ENCODE peak calls at places on chromosomes 3 and 15, in ten cellular contexts. One of them, this sample, is unnamed.
A peak's percentile ranks its signal among the peaks of the same experiment; 100 is the strongest.

GRCh38 chr15:78303729-78304486 is 4.5 kb upstream of the SKIC8 start:
- DNase-seq in prostate gland: no peak
- DNase-seq in iris pigment epithelial cell: no peak
- DNase-seq in NCI-H1105: no peak
- DNase-seq in AG09319: no peak
- DNase-seq in astrocyte of the spinal cord: no peak
- DNase-seq in hippocampal formation: no peak
- DNase-seq in naive thymus-derived CD4-positive, alpha-beta T cell: no peak
- DNase-seq in activated T-cell treated with anti-CD3 and anti-CD28 coated beads, Interleukin-2, amount 50 U/mL, for 72 hours: no peak
- DNase-seq in posterior vena cava: no peak
- DNase-seq in this sample: no peak

GRCh38 chr15:78455749-78456148 is 17.7 kb downstream of the IREB2 start:
- DNase-seq in activated T-cell treated with anti-CD3 and anti-CD28 coated beads, Interleukin-2, amount 50 U/mL, for 72 hours: no peak
- DNase-seq in NCI-H1105: no peak
- DNase-seq in prostate gland: peak; percentile 44
- DNase-seq in hippocampal formation: no peak
- DNase-seq in iris pigment epithelial cell: no peak
- DNase-seq in naive thymus-derived CD4-positive, alpha-beta T cell: no peak
- DNase-seq in posterior vena cava: no peak
- DNase-seq in AG09319: no peak
- DNase-seq in astrocyte of the spinal cord: no peak
- DNase-seq in this sample: no peak

GRCh38 chr15:91849749-91850161 is 3.8 kb upstream of the SLCO3A1 start:
- DNase-seq in astrocyte of the spinal cord: peak; percentile 57
- DNase-seq in hippocampal formation: no peak
- DNase-seq in iris pigment epithelial cell: peak; percentile 33
- DNase-seq in AG09319: peak; percentile 12
- DNase-seq in activated T-cell treated with anti-CD3 and anti-CD28 coated beads, Interleukin-2, amount 50 U/mL, for 72 hours: no peak
- DNase-seq in posterior vena cava: no peak
- DNase-seq in prostate gland: no peak
- DNase-seq in naive thymus-derived CD4-positive, alpha-beta T cell: peak; percentile 51
- DNase-seq in NCI-H1105: no peak
- DNase-seq in this sample: peak; percentile 61

GRCh38 chr15:77637851-77638402 is 5.2 kb upstream of the LINGO1 start:
- DNase-seq in NCI-H1105: no peak
- DNase-seq in prostate gland: no peak
- DNase-seq in activated T-cell treated with anti-CD3 and anti-CD28 coated beads, Interleukin-2, amount 50 U/mL, for 72 hours: no peak
- DNase-seq in hippocampal formation: no peak
- DNase-seq in AG09319: no peak
- DNase-seq in iris pigment epithelial cell: no peak
- DNase-seq in naive thymus-derived CD4-positive, alpha-beta T cell: no peak
- DNase-seq in posterior vena cava: no peak
- DNase-seq in astrocyte of the spinal cord: no peak
- DNase-seq in this sample: no peak

GRCh38 chr3:127037971-127038446 is 55.1 kb downstream of the PLXNA1 start:
- DNase-seq in activated T-cell treated with anti-CD3 and anti-CD28 coated beads, Interleukin-2, amount 50 U/mL, for 72 hours: no peak
- DNase-seq in posterior vena cava: peak; percentile 77
- DNase-seq in hippocampal formation: no peak
- DNase-seq in iris pigment epithelial cell: no peak
- DNase-seq in NCI-H1105: no peak
- DNase-seq in astrocyte of the spinal cord: no peak
- DNase-seq in AG09319: no peak
- DNase-seq in naive thymus-derived CD4-positive, alpha-beta T cell: no peak
- DNase-seq in prostate gland: no peak
- DNase-seq in this sample: no peak

GRCh38 chr3:126307083-126307482 is 50.1 kb downstream of the KLF15 start:
- DNase-seq in naive thymus-derived CD4-positive, alpha-beta T cell: no peak
- DNase-seq in NCI-H1105: no peak
- DNase-seq in activated T-cell treated with anti-CD3 and anti-CD28 coated beads, Interleukin-2, amount 50 U/mL, for 72 hours: no peak
- DNase-seq in posterior vena cava: peak; percentile 71
- DNase-seq in hippocampal formation: no peak
- DNase-seq in iris pigment epithelial cell: no peak
- DNase-seq in astrocyte of the spinal cord: no peak
- DNase-seq in prostate gland: no peak
- DNase-seq in AG09319: no peak
- DNase-seq in this sample: no peak

GRCh38 chr3:169146112-169146665 is 517.3 kb downstream of the MECOM start:
- DNase-seq in activated T-cell treated with anti-CD3 and anti-CD28 coated beads, Interleukin-2, amount 50 U/mL, for 72 hours: peak; percentile 14
- DNase-seq in prostate gland: peak; percentile 68
- DNase-seq in iris pigment epithelial cell: peak; percentile 59
- DNase-seq in posterior vena cava: peak; percentile 81
- DNase-seq in NCI-H1105: peak; percentile 57
- DNase-seq in astrocyte of the spinal cord: peak; percentile 76
- DNase-seq in hippocampal formation: no peak
- DNase-seq in naive thymus-derived CD4-positive, alpha-beta T cell: no peak
- DNase-seq in AG09319: peak; percentile 27
- DNase-seq in this sample: no peak

GRCh38 chr3:193780810-193781472 is 187.9 kb downstream of the OPA1 start:
- DNase-seq in astrocyte of the spinal cord: peak; percentile 71
- DNase-seq in prostate gland: peak; percentile 59
- DNase-seq in AG09319: peak; percentile 35
- DNase-seq in NCI-H1105: peak; percentile 61
- DNase-seq in hippocampal formation: peak; percentile 41
- DNase-seq in posterior vena cava: peak; percentile 89
- DNase-seq in activated T-cell treated with anti-CD3 and anti-CD28 coated beads, Interleukin-2, amount 50 U/mL, for 72 hours: peak; percentile 12
- DNase-seq in iris pigment epithelial cell: peak; percentile 63
- DNase-seq in naive thymus-derived CD4-positive, alpha-beta T cell: no peak
- DNase-seq in this sample: peak; percentile 76

GRCh38 chr3:88032245-88032644 is 26.6 kb downstream of the CGGBP1 start:
- DNase-seq in NCI-H1105: no peak
- DNase-seq in hippocampal formation: no peak
- DNase-seq in astrocyte of the spinal cord: peak; percentile 14
- DNase-seq in iris pigment epithelial cell: no peak
- DNase-seq in AG09319: no peak
- DNase-seq in activated T-cell treated with anti-CD3 and anti-CD28 coated beads, Interleukin-2, amount 50 U/mL, for 72 hours: no peak
- DNase-seq in prostate gland: no peak
- DNase-seq in posterior vena cava: no peak
- DNase-seq in naive thymus-derived CD4-positive, alpha-beta T cell: no peak
- DNase-seq in this sample: no peak

GRCh38 chr15:64864080-64864479 is 22.4 kb downstream of the PLEKHO2 start:
- DNase-seq in prostate gland: no peak
- DNase-seq in iris pigment epithelial cell: no peak
- DNase-seq in AG09319: no peak
- DNase-seq in naive thymus-derived CD4-positive, alpha-beta T cell: no peak
- DNase-seq in posterior vena cava: no peak
- DNase-seq in astrocyte of the spinal cord: no peak
- DNase-seq in hippocampal formation: no peak
- DNase-seq in activated T-cell treated with anti-CD3 and anti-CD28 coated beads, Interleukin-2, amount 50 U/mL, for 72 hours: no peak
- DNase-seq in NCI-H1105: no peak
- DNase-seq in this sample: no peak

GRCh38 chr3:154657265-154657664 is 227.3 kb upstream of the GPR149 start:
- DNase-seq in posterior vena cava: no peak
- DNase-seq in naive thymus-derived CD4-positive, alpha-beta T cell: no peak
- DNase-seq in hippocampal formation: no peak
- DNase-seq in iris pigment epithelial cell: no peak
- DNase-seq in NCI-H1105: no peak
- DNase-seq in astrocyte of the spinal cord: no peak
- DNase-seq in activated T-cell treated with anti-CD3 and anti-CD28 coated beads, Interleukin-2, amount 50 U/mL, for 72 hours: no peak
- DNase-seq in prostate gland: no peak
- DNase-seq in AG09319: no peak
- DNase-seq in this sample: no peak

GRCh38 chr3:153658151-153658550 is 463.0 kb upstream of the ARHGEF26 start:
- DNase-seq in activated T-cell treated with anti-CD3 and anti-CD28 coated beads, Interleukin-2, amount 50 U/mL, for 72 hours: no peak
- DNase-seq in iris pigment epithelial cell: peak; percentile 9
- DNase-seq in hippocampal formation: no peak
- DNase-seq in posterior vena cava: no peak
- DNase-seq in AG09319: peak; percentile 8
- DNase-seq in astrocyte of the spinal cord: no peak
- DNase-seq in NCI-H1105: no peak
- DNase-seq in naive thymus-derived CD4-positive, alpha-beta T cell: no peak
- DNase-seq in prostate gland: no peak
- DNase-seq in this sample: peak; percentile 61

GRCh38 chr3:13378155-13378554 is 42.0 kb downstream of the NUP210 start:
- DNase-seq in astrocyte of the spinal cord: peak; percentile 15
- DNase-seq in activated T-cell treated with anti-CD3 and anti-CD28 coated beads, Interleukin-2, amount 50 U/mL, for 72 hours: no peak
- DNase-seq in hippocampal formation: no peak
- DNase-seq in naive thymus-derived CD4-positive, alpha-beta T cell: no peak
- DNase-seq in posterior vena cava: no peak
- DNase-seq in iris pigment epithelial cell: peak; percentile 4
- DNase-seq in NCI-H1105: no peak
- DNase-seq in prostate gland: no peak
- DNase-seq in AG09319: no peak
- DNase-seq in this sample: peak; percentile 13

GRCh38 chr3:168956087-168956486 is 707.4 kb downstream of the MECOM start:
- DNase-seq in prostate gland: no peak
- DNase-seq in iris pigment epithelial cell: no peak
- DNase-seq in AG09319: no peak
- DNase-seq in astrocyte of the spinal cord: no peak
- DNase-seq in posterior vena cava: no peak
- DNase-seq in naive thymus-derived CD4-positive, alpha-beta T cell: no peak
- DNase-seq in hippocampal formation: no peak
- DNase-seq in activated T-cell treated with anti-CD3 and anti-CD28 coated beads, Interleukin-2, amount 50 U/mL, for 72 hours: no peak
- DNase-seq in NCI-H1105: no peak
- DNase-seq in this sample: no peak

GRCh38 chr15:64343841-64344240 is 12.1 kb downstream of the CSNK1G1 start:
- DNase-seq in hippocampal formation: no peak
- DNase-seq in astrocyte of the spinal cord: peak; percentile 22
- DNase-seq in NCI-H1105: no peak
- DNase-seq in AG09319: no peak
- DNase-seq in naive thymus-derived CD4-positive, alpha-beta T cell: no peak
- DNase-seq in prostate gland: no peak
- DNase-seq in iris pigment epithelial cell: peak; percentile 48
- DNase-seq in activated T-cell treated with anti-CD3 and anti-CD28 coated beads, Interleukin-2, amount 50 U/mL, for 72 hours: no peak
- DNase-seq in posterior vena cava: no peak
- DNase-seq in this sample: no peak

GRCh38 chr3:51943451-51944391 is 1.6 kb downstream of the PARP3 start:
- DNase-seq in hippocampal formation: no peak
- DNase-seq in activated T-cell treated with anti-CD3 and anti-CD28 coated beads, Interleukin-2, amount 50 U/mL, for 72 hours: no peak
- DNase-seq in NCI-H1105: no peak
- DNase-seq in astrocyte of the spinal cord: no peak
- DNase-seq in iris pigment epithelial cell: no peak
- DNase-seq in prostate gland: no peak
- DNase-seq in AG09319: no peak
- DNase-seq in naive thymus-derived CD4-positive, alpha-beta T cell: no peak
- DNase-seq in posterior vena cava: peak; percentile 79
- DNase-seq in this sample: no peak

GRCh38 chr3:70753572-70753971 is 441.1 kb upstream of the MDFIC2 start:
- DNase-seq in NCI-H1105: no peak
- DNase-seq in activated T-cell treated with anti-CD3 and anti-CD28 coated beads, Interleukin-2, amount 50 U/mL, for 72 hours: no peak
- DNase-seq in posterior vena cava: no peak
- DNase-seq in hippocampal formation: no peak
- DNase-seq in AG09319: no peak
- DNase-seq in naive thymus-derived CD4-positive, alpha-beta T cell: no peak
- DNase-seq in iris pigment epithelial cell: no peak
- DNase-seq in prostate gland: peak; percentile 18
- DNase-seq in astrocyte of the spinal cord: no peak
- DNase-seq in this sample: no peak

GRCh38 chr3:174397848-174398247 is 461.3 kb upstream of the NAALADL2 start:
- DNase-seq in activated T-cell treated with anti-CD3 and anti-CD28 coated beads, Interleukin-2, amount 50 U/mL, for 72 hours: no peak
- DNase-seq in prostate gland: no peak
- DNase-seq in AG09319: no peak
- DNase-seq in astrocyte of the spinal cord: peak; percentile 45
- DNase-seq in naive thymus-derived CD4-positive, alpha-beta T cell: no peak
- DNase-seq in NCI-H1105: no peak
- DNase-seq in hippocampal formation: no peak
- DNase-seq in posterior vena cava: no peak
- DNase-seq in iris pigment epithelial cell: peak; percentile 45
- DNase-seq in this sample: peak; percentile 35

GRCh38 chr3:180102134-180102533 is 65.4 kb upstream of the PEX5L start:
- DNase-seq in prostate gland: no peak
- DNase-seq in AG09319: no peak
- DNase-seq in naive thymus-derived CD4-positive, alpha-beta T cell: no peak
- DNase-seq in astrocyte of the spinal cord: no peak
- DNase-seq in activated T-cell treated with anti-CD3 and anti-CD28 coated beads, Interleukin-2, amount 50 U/mL, for 72 hours: no peak
- DNase-seq in hippocampal formation: no peak
- DNase-seq in posterior vena cava: no peak
- DNase-seq in NCI-H1105: no peak
- DNase-seq in iris pigment epithelial cell: no peak
- DNase-seq in this sample: no peak

GRCh38 chr3:23808525-23808924 is 2.8 kb downstream of the UBE2E1 start:
- DNase-seq in iris pigment epithelial cell: no peak
- DNase-seq in NCI-H1105: no peak
- DNase-seq in hippocampal formation: no peak
- DNase-seq in prostate gland: no peak
- DNase-seq in naive thymus-derived CD4-positive, alpha-beta T cell: no peak
- DNase-seq in posterior vena cava: no peak
- DNase-seq in astrocyte of the spinal cord: no peak
- DNase-seq in AG09319: no peak
- DNase-seq in activated T-cell treated with anti-CD3 and anti-CD28 coated beads, Interleukin-2, amount 50 U/mL, for 72 hours: no peak
- DNase-seq in this sample: no peak

GRCh38 chr3:126208618-126209256 is 28.4 kb upstream of the ALDH1L1 start:
- DNase-seq in AG09319: peak; percentile 50
- DNase-seq in activated T-cell treated with anti-CD3 and anti-CD28 coated beads, Interleukin-2, amount 50 U/mL, for 72 hours: no peak
- DNase-seq in astrocyte of the spinal cord: peak; percentile 85
- DNase-seq in posterior vena cava: peak; percentile 93
- DNase-seq in iris pigment epithelial cell: peak; percentile 95
- DNase-seq in NCI-H1105: peak; percentile 80
- DNase-seq in naive thymus-derived CD4-positive, alpha-beta T cell: no peak
- DNase-seq in prostate gland: peak; percentile 83
- DNase-seq in hippocampal formation: no peak
- DNase-seq in this sample: peak; percentile 90

GRCh38 chr15:81024265-81024875 is 23.6 kb downstream of the TLNRD1 start:
- DNase-seq in posterior vena cava: no peak
- DNase-seq in iris pigment epithelial cell: no peak
- DNase-seq in AG09319: no peak
- DNase-seq in NCI-H1105: no peak
- DNase-seq in prostate gland: no peak
- DNase-seq in naive thymus-derived CD4-positive, alpha-beta T cell: no peak
- DNase-seq in astrocyte of the spinal cord: no peak
- DNase-seq in activated T-cell treated with anti-CD3 and anti-CD28 coated beads, Interleukin-2, amount 50 U/mL, for 72 hours: no peak
- DNase-seq in hippocampal formation: no peak
- DNase-seq in this sample: no peak

GRCh38 chr3:159765025-159765859 is 223.4 kb upstream of the IL12A start:
- DNase-seq in prostate gland: peak; percentile 73
- DNase-seq in iris pigment epithelial cell: peak; percentile 98
- DNase-seq in AG09319: peak; percentile 94
- DNase-seq in hippocampal formation: peak; percentile 66
- DNase-seq in naive thymus-derived CD4-positive, alpha-beta T cell: no peak
- DNase-seq in astrocyte of the spinal cord: peak; percentile 99
- DNase-seq in activated T-cell treated with anti-CD3 and anti-CD28 coated beads, Interleukin-2, amount 50 U/mL, for 72 hours: peak; percentile 2
- DNase-seq in NCI-H1105: peak; percentile 62
- DNase-seq in posterior vena cava: peak; percentile 96
- DNase-seq in this sample: peak; percentile 97

GRCh38 chr3:187983484-187984124 is 170.4 kb upstream of the LPP start:
- DNase-seq in posterior vena cava: no peak
- DNase-seq in prostate gland: no peak
- DNase-seq in activated T-cell treated with anti-CD3 and anti-CD28 coated beads, Interleukin-2, amount 50 U/mL, for 72 hours: no peak
- DNase-seq in NCI-H1105: no peak
- DNase-seq in naive thymus-derived CD4-positive, alpha-beta T cell: no peak
- DNase-seq in AG09319: no peak
- DNase-seq in astrocyte of the spinal cord: no peak
- DNase-seq in hippocampal formation: no peak
- DNase-seq in iris pigment epithelial cell: no peak
- DNase-seq in this sample: no peak

GRCh38 chr3:10164546-10165393 is at the start of gene IRAK2:
- DNase-seq in hippocampal formation: peak; percentile 66
- DNase-seq in posterior vena cava: peak; percentile 93
- DNase-seq in NCI-H1105: no peak
- DNase-seq in AG09319: peak; percentile 20
- DNase-seq in naive thymus-derived CD4-positive, alpha-beta T cell: peak; percentile 63
- DNase-seq in iris pigment epithelial cell: peak; percentile 56
- DNase-seq in prostate gland: peak; percentile 72
- DNase-seq in activated T-cell treated with anti-CD3 and anti-CD28 coated beads, Interleukin-2, amount 50 U/mL, for 72 hours: peak; percentile 67
- DNase-seq in astrocyte of the spinal cord: peak; percentile 52
- DNase-seq in this sample: no peak

GRCh38 chr3:123161167-123161566 is 40.6 kb upstream of the SEC22A start:
- DNase-seq in posterior vena cava: no peak
- DNase-seq in naive thymus-derived CD4-positive, alpha-beta T cell: no peak
- DNase-seq in prostate gland: no peak
- DNase-seq in iris pigment epithelial cell: no peak
- DNase-seq in NCI-H1105: no peak
- DNase-seq in activated T-cell treated with anti-CD3 and anti-CD28 coated beads, Interleukin-2, amount 50 U/mL, for 72 hours: no peak
- DNase-seq in astrocyte of the spinal cord: no peak
- DNase-seq in hippocampal formation: no peak
- DNase-seq in AG09319: no peak
- DNase-seq in this sample: no peak

GRCh38 chr3:146159616-146160232 is 1.3 kb downstream of the PLOD2 start:
- DNase-seq in astrocyte of the spinal cord: no peak
- DNase-seq in AG09319: no peak
- DNase-seq in hippocampal formation: no peak
- DNase-seq in NCI-H1105: no peak
- DNase-seq in naive thymus-derived CD4-positive, alpha-beta T cell: no peak
- DNase-seq in activated T-cell treated with anti-CD3 and anti-CD28 coated beads, Interleukin-2, amount 50 U/mL, for 72 hours: no peak
- DNase-seq in prostate gland: no peak
- DNase-seq in iris pigment epithelial cell: no peak
- DNase-seq in posterior vena cava: no peak
- DNase-seq in this sample: no peak

GRCh38 chr3:113255100-113255853 is 43.9 kb downstream of the BOC start:
- DNase-seq in prostate gland: no peak
- DNase-seq in naive thymus-derived CD4-positive, alpha-beta T cell: no peak
- DNase-seq in hippocampal formation: no peak
- DNase-seq in activated T-cell treated with anti-CD3 and anti-CD28 coated beads, Interleukin-2, amount 50 U/mL, for 72 hours: no peak
- DNase-seq in astrocyte of the spinal cord: no peak
- DNase-seq in posterior vena cava: no peak
- DNase-seq in NCI-H1105: no peak
- DNase-seq in AG09319: no peak
- DNase-seq in iris pigment epithelial cell: no peak
- DNase-seq in this sample: no peak

This sample was measured in renal cortical epithelial cell.